ENCODE peak calls at places on chromosome 20, in six cellular contexts. Q is HepG2, S is K562, J is SK-N-SH, O is H1, D is GM12878. W is an unnamed sample.

GRCh38 chr20:50289581-50289980 is 99.0 kb downstream of the CEBPB start:
- DNase-seq in Q (no peak), S (no peak), J (no peak), O (no peak), D (no peak), W (no peak)

GRCh38 chr20:371755-372542 is 8.6 kb upstream of the TRIB3 start:
- DNase-seq in Q (peak; percentile 99), S (peak; percentile 77), J (no peak), O (no peak), D (no peak), W (peak; percentile 98)

GRCh38 chr20:37575884-37576283 is 48.2 kb upstream of the BLCAP start:
- DNase-seq in Q (no peak), S (no peak), J (no peak), O (no peak), D (peak; percentile 36), W (peak; percentile 41)

GRCh38 chr20:24970030-24970553 is 21.0 kb downstream of the CST7 start:
- DNase-seq in Q (no peak), S (no peak), J (no peak), O (peak; percentile 4), D (no peak), W (no peak)

GRCh38 chr20:54123587-54124180 is 50.1 kb downstream of the CYP24A1 start:
- DNase-seq in Q (peak; percentile 100), S (no peak), J (no peak), O (peak; percentile 51), D (no peak), W (no peak)

GRCh38 chr20:43388267-43389081 is 69.2 kb upstream of the SRSF6 start:
- DNase-seq in Q (no peak), S (no peak), J (no peak), O (no peak), D (no peak), W (no peak)

GRCh38 chr20:43022081-43022480 is 167.6 kb downstream of the PTPRT start:
- DNase-seq in Q (no peak), S (no peak), J (no peak), O (no peak), D (no peak), W (no peak)

GRCh38 chr20:33812673-33813462 is 1.7 kb downstream of the CHMP4B start:
- DNase-seq in Q (peak; percentile 91), S (peak; percentile 29), J (peak; percentile 33), O (no peak), D (no peak), W (peak; percentile 14)

GRCh38 chr20:16391003-16391402 is 182.2 kb downstream of the KIF16B start:
- DNase-seq in Q (no peak), S (no peak), J (no peak), O (no peak), D (no peak), W (no peak)

GRCh38 chr20:54469293-54469692 is 6.1 kb upstream of the DOK5 start:
- DNase-seq in Q (no peak), S (no peak), J (no peak), O (no peak), D (no peak), W (no peak)

GRCh38 chr20:64037498-64038213 is 1.7 kb downstream of the C20orf204 start:
- DNase-seq in Q (no peak), S (peak; percentile 61), J (no peak), O (no peak), D (no peak), W (no peak)

GRCh38 chr20:37327748-37328147 is 18.2 kb upstream of the SRC start:
- DNase-seq in Q (no peak), S (no peak), J (no peak), O (no peak), D (no peak), W (no peak)

GRCh38 chr20:1427457-1428054 is 34.7 kb upstream of the FKBP1A start:
- DNase-seq in Q (peak; percentile 25), S (no peak), J (peak; percentile 48), O (peak; percentile 62), D (no peak), W (no peak)

GRCh38 chr20:59788811-59789210 is 144.6 kb downstream of the SYCP2 start:
- DNase-seq in Q (no peak), S (no peak), J (no peak), O (no peak), D (no peak), W (no peak)

GRCh38 chr20:46523696-46524328 is 10.5 kb upstream of the ZNF334 start:
- DNase-seq in Q (peak; percentile 68), S (no peak), J (no peak), O (no peak), D (no peak), W (no peak)

GRCh38 chr20:7180261-7181045 is 413.0 kb downstream of the BMP2 start:
- DNase-seq in Q (no peak), S (no peak), J (no peak), O (no peak), D (no peak), W (no peak)

GRCh38 chr20:8078528-8078914 is 53.5 kb upstream of the PLCB1 start:
- DNase-seq in Q (no peak), S (no peak), J (no peak), O (no peak), D (no peak), W (no peak)

GRCh38 chr20:51462566-51463276 is 79.8 kb downstream of the NFATC2 start:
- DNase-seq in Q (no peak), S (no peak), J (peak; percentile 59), O (no peak), D (no peak), W (no peak)

GRCh38 chr20:3318226-3318884 is 79.4 kb upstream of the SLC4A11 start:
- DNase-seq in Q (no peak), S (no peak), J (no peak), O (no peak), D (no peak), W (no peak)

GRCh38 chr20:22312744-22313346 is 271.5 kb downstream of the FOXA2 start:
- DNase-seq in Q (peak; percentile 53), S (peak; percentile 14), J (peak; percentile 16), O (peak; percentile 57), D (no peak), W (no peak)

GRCh38 chr20:41632896-41633295 is 14.7 kb upstream of the CHD6 start:
- DNase-seq in Q (no peak), S (no peak), J (no peak), O (no peak), D (no peak), W (peak; percentile 65)

GRCh38 chr20:39289316-39289715 is 327.2 kb downstream of the DHX35 start:
- DNase-seq in Q (no peak), S (no peak), J (no peak), O (peak; percentile 66), D (no peak), W (no peak)

GRCh38 chr20:31722388-31723281 is at the start of gene BCL2L1:
- DNase-seq in Q (peak; percentile 88), S (peak; percentile 71), J (peak; percentile 90), O (peak; percentile 80), D (no peak), W (peak; percentile 73)

GRCh38 chr20:4766631-4767030 is 44.9 kb downstream of the PRND start:
- DNase-seq in Q (no peak), S (no peak), J (no peak), O (no peak), D (no peak), W (no peak)

GRCh38 chr20:35461620-35462019 is 6.2 kb downstream of the CEP250 start:
- DNase-seq in Q (no peak), S (no peak), J (no peak), O (no peak), D (no peak), W (no peak)

GRCh38 chr20:51128198-51128597 is 105.3 kb upstream of the KCNG1 start:
- DNase-seq in Q (no peak), S (no peak), J (no peak), O (no peak), D (no peak), W (no peak)

GRCh38 chr20:37669773-37670236 is 24.0 kb upstream of the CTNNBL1 start:
- DNase-seq in Q (no peak), S (no peak), J (no peak), O (no peak), D (no peak), W (no peak)

GRCh38 chr20:8244637-8245036 is 112.6 kb downstream of the PLCB1 start:
- DNase-seq in Q (peak; percentile 50), S (no peak), J (no peak), O (no peak), D (no peak), W (no peak)

GRCh38 chr20:33811763-33812672 is 870 bp downstream of the CHMP4B start:
- DNase-seq in Q (peak; percentile 66), S (peak; percentile 44), J (peak; percentile 48), O (peak; percentile 60), D (no peak), W (peak; percentile 86)

GRCh38 chr20:11380283-11380682 is 537.4 kb upstream of the BTBD3 start:
- DNase-seq in Q (no peak), S (no peak), J (no peak), O (no peak), D (peak; percentile 55), W (no peak)
- TF ChIP-seq GABPA in Q (no peak), S (no peak), J (no peak), O (no peak), D (no peak), W (no peak)

GRCh38 chr20:57404419-57405072 is 13.3 kb downstream of the RBM38 start:
- DNase-seq in Q (no peak), S (no peak), J (no peak), O (no peak), D (no peak), W (no peak)
- H3K27ac ChIP-seq in Q (no peak overlapping the region), S (no peak overlapping the region), J (no peak overlapping the region), O (no peak overlapping the region), D (no peak overlapping the region), W (no peak overlapping the region)

GRCh38 chr20:20521736-20522135 is 153.8 kb downstream of the INSM1 start:
- DNase-seq in Q (no peak), S (no peak), J (no peak), O (no peak), D (no peak), W (no peak)
- TF ChIP-seq GABPA in Q (no peak), S (no peak), J (no peak), O (no peak), D (no peak), W (no peak)

GRCh38 chr20:14406495-14406894 is 69.1 kb upstream of the FLRT3 start:
- DNase-seq in Q (peak; percentile 8), S (no peak), J (no peak), O (no peak), D (no peak), W (no peak)
- H3K27ac ChIP-seq in Q (no peak overlapping the region), S (no peak overlapping the region), J (no peak overlapping the region), O (no peak overlapping the region), D (no peak overlapping the region), W (no peak overlapping the region)

DNA sequence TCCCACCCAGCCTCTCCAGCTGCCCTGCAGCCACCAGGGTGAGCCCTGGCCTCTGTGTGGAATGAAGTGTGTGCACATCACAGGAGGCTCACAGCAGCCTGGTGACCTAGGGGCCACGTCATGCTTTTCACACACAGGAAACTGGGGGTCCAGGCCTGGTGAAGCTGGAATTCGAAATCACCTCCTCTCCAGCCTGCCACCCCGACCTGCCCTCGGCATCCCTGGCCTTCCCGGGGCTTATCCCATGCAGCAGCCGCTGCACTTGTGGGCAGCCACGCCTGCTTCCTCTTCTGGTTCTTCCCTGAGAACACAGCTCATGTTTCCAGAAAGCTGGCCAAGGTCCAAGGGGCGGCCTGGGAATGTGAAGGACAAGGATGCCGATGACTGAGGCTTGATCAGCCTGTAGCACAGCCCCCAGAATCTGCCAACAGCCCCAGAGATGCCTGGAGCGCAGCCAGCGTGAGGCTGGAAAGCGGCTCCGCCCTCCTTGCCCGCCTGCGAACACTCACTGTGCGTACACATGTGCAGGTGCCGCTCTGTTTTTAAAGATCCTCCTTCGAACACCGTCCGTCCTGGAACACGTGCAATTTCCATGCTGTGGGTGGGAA is 4.2 kb upstream of the NTSR1 start:
- DNase-seq in Q (peak; percentile 67), S (peak; percentile 34), J (peak; percentile 85), O (no peak), D (no peak), W (no peak)
- TF ChIP-seq GABPA in Q (no peak), S (no peak), J (no peak), O (no peak), D (no peak), W (no peak)